ENCODE peak calls at places on chromosomes 1 and 21, in five cellular contexts. D is tibial artery, L is RWPE1, P is aorta, Q is brain microvascular endothelial cell. C is an unnamed sample.

GRCh38 chr1:61337981-61338848 is 255.9 kb downstream of the NFIA start:
- DNase-seq in D (peak), L (peak), P (peak), Q (peak), C (peak)

GRCh38 chr1:56917356-56917755 is 48.5 kb downstream of the C8B start:
- DNase-seq in D (no peak), L (no peak), P (no peak), Q (no peak), C (no peak)

GRCh38 chr1:165925498-165926079 is 98.2 kb downstream of the UCK2 start:
- DNase-seq in D (no peak), L (no peak), P (no peak), Q (no peak), C (no peak)

GRCh38 chr1:57424231-57425027 is 569 bp upstream of the DAB1 start:
- DNase-seq in D (no peak), L (no peak), P (no peak), Q (peak), C (no peak)

GRCh38 chr21:45985471-45986315 is 4.1 kb downstream of the COL6A1 start:
- DNase-seq in D (peak), L (no peak), P (peak), Q (no peak), C (no peak)

GRCh38 chr1:1594602-1594981 is 5.3 kb downstream of the FNDC10 start:
- DNase-seq in D (no peak), L (no peak), P (no peak), Q (no peak), C (no peak)

GRCh38 chr1:63937623-63938022 is 163.8 kb downstream of the ROR1 start:
- DNase-seq in D (no peak), L (no peak), P (no peak), Q (no peak), C (no peak)

GRCh38 chr1:3460653-3461237 is 6.3 kb downstream of the ARHGEF16 start:
- DNase-seq in D (no peak), L (no peak), P (peak), Q (peak), C (no peak)

GRCh38 chr21:36542312-36543101 is 62.6 kb upstream of the CLDN14 start:
- DNase-seq in D (peak), L (no peak), P (no peak), Q (no peak), C (no peak)

GRCh38 chr1:181730606-181731005 is 247.3 kb downstream of the CACNA1E start:
- DNase-seq in D (no peak), L (no peak), P (no peak), Q (no peak), C (no peak)

GRCh38 chr1:197896301-197896700 is 6.1 kb upstream of the C1orf53 start:
- DNase-seq in D (no peak), L (no peak), P (no peak), Q (no peak), C (no peak)

GRCh38 chr21:44854664-44855446 is 18.6 kb downstream of the PTTG1IP start:
- DNase-seq in D (no peak), L (no peak), P (peak), Q (no peak), C (no peak)

GRCh38 chr1:19461352-19461645 is 24.0 kb downstream of the CAPZB start:
- DNase-seq in D (no peak), L (no peak), P (no peak), Q (no peak), C (no peak)

GRCh38 chr1:19463204-19463803 is 22.0 kb downstream of the CAPZB start:
- DNase-seq in D (no peak), L (no peak), P (no peak), Q (no peak), C (no peak)

GRCh38 chr1:19465123-19465522 is 20.2 kb downstream of the CAPZB start:
- DNase-seq in D (no peak), L (no peak), P (no peak), Q (no peak), C (no peak)

GRCh38 chr1:19460535-19461351 is 24.6 kb downstream of the CAPZB start:
- DNase-seq in D (no peak), L (no peak), P (no peak), Q (no peak), C (no peak)

DNA sequence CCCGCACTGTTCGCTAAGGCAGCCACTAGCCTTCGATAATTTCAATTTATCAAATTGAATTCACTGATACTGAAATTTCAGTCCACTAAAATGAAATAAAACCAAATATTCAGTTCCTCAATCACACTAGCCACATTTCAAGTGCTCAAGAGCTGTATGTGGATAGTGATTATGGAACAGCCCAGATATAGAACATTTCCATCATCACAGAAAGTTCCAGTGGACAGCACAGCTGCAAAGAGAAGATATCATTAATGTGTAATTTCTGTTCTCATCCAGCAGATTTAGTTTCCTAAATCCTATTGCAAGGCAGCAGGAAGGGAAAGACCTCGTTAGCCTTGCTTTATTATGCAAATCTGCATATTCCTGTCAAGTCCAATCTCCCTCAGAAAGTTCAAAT is 22.6 kb downstream of the CAPZB start:
- DNase-seq in D (no peak), L (no peak), P (no peak), Q (no peak), C (no peak)
- H3K27ac ChIP-seq in D (no peak), L (no peak), P (no peak), Q (no peak), C (no peak)

DNA sequence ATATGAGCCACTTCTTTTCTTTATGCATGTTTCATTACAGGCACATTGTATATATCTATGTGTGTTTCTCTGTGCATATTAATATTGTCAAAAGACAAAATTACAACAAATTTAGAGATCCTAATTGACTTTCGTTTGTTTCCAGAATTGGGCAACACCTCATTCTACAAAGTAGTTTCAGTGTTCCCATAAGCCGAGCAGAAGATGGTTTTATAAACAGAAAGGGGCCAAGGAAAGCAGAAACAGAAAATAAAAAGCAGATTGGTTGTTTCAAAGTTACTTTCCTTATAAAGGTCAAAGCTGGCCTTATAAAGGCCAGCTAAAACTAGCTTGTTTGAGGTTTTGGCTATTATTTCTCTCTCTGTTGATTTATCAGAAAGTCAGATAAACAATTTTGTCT is 116.2 kb upstream of the FGGY start:
- DNase-seq in D (no peak), L (no peak), P (no peak), Q (no peak), C (no peak)
- H3K27ac ChIP-seq in D (peak), L (no peak), P (no peak), Q (no peak), C (no peak)

GRCh38 chr1:248837794-248838356 is at the start of gene ZNF672:
- DNase-seq in D (peak), L (peak), P (peak), Q (peak), C (peak)
- H3K27ac ChIP-seq in D (peak), L (peak), P (peak), Q (peak), C (peak)

DNA sequence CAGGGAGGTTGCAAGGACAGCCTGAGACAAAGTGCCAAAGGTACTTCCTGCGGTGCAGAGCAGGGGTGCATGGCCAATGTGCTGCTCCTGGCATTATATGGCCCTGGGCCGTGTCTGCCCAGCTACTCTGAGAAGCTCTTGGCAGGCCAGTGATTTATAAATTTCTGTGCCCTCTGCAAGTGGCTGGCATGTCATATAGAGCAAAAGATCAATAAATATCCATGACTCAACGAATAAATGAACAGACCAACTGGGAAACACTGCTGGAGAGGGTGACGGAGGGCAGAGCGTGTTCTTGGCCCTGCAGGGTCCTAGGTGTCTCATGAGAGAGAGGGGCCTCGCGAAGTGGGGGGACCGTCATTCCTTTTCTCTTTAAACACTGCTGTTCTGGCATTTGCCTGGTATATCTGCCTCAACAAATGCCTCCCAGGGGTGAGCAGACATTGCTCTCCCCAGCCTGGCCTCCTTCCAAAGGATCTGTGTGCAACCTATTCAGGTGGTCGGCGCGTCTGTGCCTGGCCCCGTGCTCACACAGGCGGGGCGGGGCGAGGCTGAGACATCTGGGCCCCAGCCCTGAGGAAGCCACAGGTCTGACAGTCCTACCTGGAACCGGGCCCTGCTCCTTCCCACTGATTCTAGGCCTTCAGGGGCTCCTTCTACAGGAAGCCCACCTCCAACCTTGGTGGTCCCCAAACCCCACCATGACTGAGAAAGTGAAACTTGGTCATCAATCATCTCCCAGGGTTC is 82.3 kb downstream of the MRPL37 start:
- DNase-seq in D (no peak), L (no peak), P (no peak), Q (no peak), C (no peak)
- H3K27ac ChIP-seq in D (peak), L (peak), P (peak), Q (no peak), C (no peak)

GRCh38 chr1:50977575-50978143 is 7.6 kb downstream of the CDKN2C start:
- DNase-seq in D (peak), L (peak), P (peak), Q (no peak), C (no peak)
- H3K27ac ChIP-seq in D (peak), L (peak), P (peak), Q (peak), C (peak)

GRCh38 chr1:7658127-7658498 is 113.0 kb upstream of the VAMP3 start:
- DNase-seq in D (no peak), L (no peak), P (no peak), Q (no peak), C (no peak)

GRCh38 chr1:7655354-7655753 is 115.7 kb upstream of the VAMP3 start:
- DNase-seq in D (no peak), L (no peak), P (no peak), Q (no peak), C (no peak)

GRCh38 chr1:7656821-7657220 is 114.3 kb upstream of the VAMP3 start:
- DNase-seq in D (no peak), L (no peak), P (no peak), Q (no peak), C (no peak)

GRCh38 chr1:7659514-7659913 is 111.6 kb upstream of the VAMP3 start:
- DNase-seq in D (no peak), L (no peak), P (no peak), Q (no peak), C (no peak)

DNA sequence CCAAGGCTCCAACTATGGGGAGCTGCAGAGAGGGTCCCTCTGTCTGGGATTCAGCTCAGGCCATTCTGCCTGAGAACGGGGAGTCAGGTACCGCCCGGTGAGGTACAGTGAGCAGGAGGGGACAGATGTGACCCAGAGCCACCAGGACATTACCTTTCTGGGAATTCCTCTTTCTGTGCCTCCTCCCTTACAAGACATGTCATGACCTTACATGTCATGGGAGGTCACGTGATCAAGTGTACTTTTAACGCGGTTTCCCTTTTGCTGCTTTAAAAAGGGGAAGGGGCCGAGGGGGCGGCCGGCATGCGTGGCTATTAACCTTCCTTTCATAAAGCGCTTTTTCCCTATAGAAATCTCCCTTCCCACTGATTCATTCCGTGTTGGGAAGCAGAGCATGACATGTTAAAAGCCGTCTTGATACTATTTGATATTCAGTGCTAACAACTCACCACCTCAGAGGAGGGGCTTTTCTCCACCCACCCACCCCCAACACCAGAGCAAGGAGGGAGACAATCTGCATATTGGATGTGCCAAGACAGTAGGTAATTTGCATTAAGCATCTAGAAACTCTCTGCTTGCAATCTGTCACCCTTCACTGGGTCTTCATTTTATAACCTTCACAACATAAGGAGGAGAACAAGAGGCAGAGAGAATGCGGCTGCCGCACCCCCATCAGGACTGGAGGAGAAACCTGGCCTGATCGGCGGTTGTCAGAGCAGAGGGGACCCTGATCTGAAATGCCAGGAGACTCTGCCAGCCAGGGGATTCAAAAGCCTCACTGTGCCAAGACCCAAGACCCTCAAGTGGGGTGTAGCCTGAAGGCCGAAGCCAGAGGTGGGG is 113.6 kb upstream of the VAMP3 start:
- DNase-seq in D (no peak), L (no peak), P (no peak), Q (no peak), C (no peak)
- H3K27ac ChIP-seq in D (no peak), L (no peak), P (no peak), Q (no peak), C (no peak)

DNA sequence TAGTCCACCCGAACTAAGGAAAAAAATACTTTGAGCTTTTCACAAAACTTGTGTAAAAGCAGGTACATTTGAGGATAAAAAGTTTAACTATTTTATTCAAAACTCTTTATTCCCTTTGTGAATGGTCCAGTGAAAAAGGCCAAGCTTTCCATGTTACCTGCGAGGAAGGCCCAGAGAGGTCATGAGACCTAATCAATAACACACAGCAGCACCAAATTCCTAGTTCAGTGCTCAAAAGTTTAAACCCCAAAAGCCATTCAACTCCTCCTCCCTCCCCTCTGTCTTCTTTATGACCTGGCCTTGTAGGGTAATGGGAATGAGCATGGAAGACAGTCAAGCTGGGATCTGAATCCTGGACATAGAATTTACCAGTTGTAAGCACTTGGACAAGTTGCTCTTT is 151.9 kb upstream of the FGGY start:
- DNase-seq in D (no peak), L (no peak), P (no peak), Q (no peak), C (no peak)
- H3K27ac ChIP-seq in D (no peak), L (no peak), P (peak), Q (no peak), C (no peak)

GRCh38 chr1:54857066-54857660 is 29.8 kb downstream of the DHCR24 start:
- DNase-seq in D (peak), L (no peak), P (no peak), Q (no peak), C (no peak)
- H3K27ac ChIP-seq in D (no peak), L (peak), P (no peak), Q (peak), C (no peak)